ENCODE peak calls at places on chromosomes 4 and X, in six cellular contexts. One of them, this sample, is unnamed.

GRCh38 chr4:26839016-26839415 is 21.6 kb upstream of the STIM2 start:
- DNase-seq in keratinocyte: no peak
- DNase-seq in left lung: no peak
- DNase-seq in HFFc6: peak
- DNase-seq in fibroblast of mammary gland: no peak
- DNase-seq in AG04450: no peak
- DNase-seq in this sample: no peak

GRCh38 chr4:153639556-153640475 is 44.3 kb upstream of the TLR2 start:
- DNase-seq in HFFc6: no peak
- DNase-seq in AG04450: no peak
- DNase-seq in fibroblast of mammary gland: no peak
- DNase-seq in left lung: no peak
- DNase-seq in keratinocyte: no peak
- DNase-seq in this sample: no peak

GRCh38 chr4:142567620-142568451 is 278.3 kb downstream of the INPP4B start:
- DNase-seq in HFFc6: peak
- DNase-seq in keratinocyte: no peak
- DNase-seq in AG04450: no peak
- DNase-seq in fibroblast of mammary gland: peak
- DNase-seq in left lung: no peak
- DNase-seq in this sample: no peak

GRCh38 chr4:16257611-16258010 is 31.3 kb upstream of the TAPT1 start:
- DNase-seq in keratinocyte: no peak
- DNase-seq in AG04450: no peak
- DNase-seq in left lung: no peak
- DNase-seq in HFFc6: no peak
- DNase-seq in fibroblast of mammary gland: no peak
- DNase-seq in this sample: no peak

GRCh38 chr4:20255251-20255586 is 3.5 kb downstream of the SLIT2 start:
- DNase-seq in AG04450: no peak
- DNase-seq in fibroblast of mammary gland: no peak
- DNase-seq in keratinocyte: no peak
- DNase-seq in left lung: no peak
- DNase-seq in HFFc6: no peak
- DNase-seq in this sample: no peak

GRCh38 chr4:151850751-151851150 is 89.9 kb upstream of the GATB start:
- DNase-seq in AG04450: no peak
- DNase-seq in fibroblast of mammary gland: peak
- DNase-seq in HFFc6: peak
- DNase-seq in left lung: no peak
- DNase-seq in keratinocyte: no peak
- DNase-seq in this sample: peak

GRCh38 chrX:150547511-150548115 is 20.8 kb upstream of the MTM1 start:
- DNase-seq in keratinocyte: no peak
- DNase-seq in HFFc6: peak
- DNase-seq in left lung: peak
- DNase-seq in fibroblast of mammary gland: peak
- DNase-seq in AG04450: no peak
- DNase-seq in this sample: peak

GRCh38 chr4:70197842-70198241 is 2.3 kb downstream of the ODAM start:
- DNase-seq in AG04450: no peak
- DNase-seq in fibroblast of mammary gland: no peak
- DNase-seq in left lung: peak
- DNase-seq in HFFc6: no peak
- DNase-seq in keratinocyte: no peak
- DNase-seq in this sample: no peak

GRCh38 chr4:1544861-1545275 is 138.6 kb upstream of the NKX1-1 start:
- DNase-seq in HFFc6: no peak
- DNase-seq in keratinocyte: no peak
- DNase-seq in fibroblast of mammary gland: no peak
- DNase-seq in AG04450: no peak
- DNase-seq in left lung: no peak
- DNase-seq in this sample: no peak

GRCh38 chr4:1002631-1003251 is 8.7 kb upstream of the FGFRL1 start:
- DNase-seq in AG04450: no peak
- DNase-seq in HFFc6: no peak
- DNase-seq in left lung: no peak
- DNase-seq in fibroblast of mammary gland: no peak
- DNase-seq in keratinocyte: no peak
- DNase-seq in this sample: no peak

GRCh38 chrX:29318051-29318450 is 730.8 kb downstream of the IL1RAPL1 start:
- DNase-seq in AG04450: no peak
- DNase-seq in keratinocyte: no peak
- DNase-seq in fibroblast of mammary gland: peak
- DNase-seq in left lung: no peak
- DNase-seq in HFFc6: no peak
- DNase-seq in this sample: peak

GRCh38 chr4:48025005-48025404 is 8.4 kb downstream of the NIPAL1 start:
- DNase-seq in fibroblast of mammary gland: peak
- DNase-seq in AG04450: no peak
- DNase-seq in HFFc6: peak
- DNase-seq in keratinocyte: no peak
- DNase-seq in left lung: no peak
- DNase-seq in this sample: no peak

GRCh38 chrX:149074429-149074828 is 430.7 kb downstream of the IDS start:
- DNase-seq in AG04450: no peak
- DNase-seq in left lung: peak
- DNase-seq in HFFc6: no peak
- DNase-seq in keratinocyte: no peak
- DNase-seq in fibroblast of mammary gland: peak
- DNase-seq in this sample: peak

DNA sequence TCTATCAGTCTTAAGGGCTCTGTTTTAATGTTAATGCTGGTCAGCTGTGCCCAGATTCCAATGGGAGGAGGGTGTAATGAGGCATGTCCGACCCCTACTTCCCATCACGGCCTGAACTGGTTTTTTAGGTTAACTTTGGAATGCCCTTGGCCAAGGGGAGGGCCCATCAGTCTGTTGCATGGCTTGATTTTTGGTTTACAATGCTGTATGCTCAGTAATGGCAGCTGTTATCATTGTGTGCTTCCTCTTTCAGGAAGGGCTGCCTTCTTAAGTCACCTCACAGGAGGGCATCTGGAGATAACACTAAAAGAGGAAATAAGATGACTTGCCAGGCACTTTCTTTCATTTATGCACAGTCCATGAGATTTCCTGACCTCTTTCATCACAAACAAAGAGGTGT is 36.3 kb downstream of the ATXN3L start:
- DNase-seq in HFFc6: no peak
- DNase-seq in left lung: no peak
- DNase-seq in keratinocyte: no peak
- DNase-seq in AG04450: no peak
- DNase-seq in fibroblast of mammary gland: no peak
- DNase-seq in this sample: no peak
- TF ChIP-seq CTCF in HFFc6: no peak
- TF ChIP-seq CTCF in left lung: no peak
- TF ChIP-seq CTCF in keratinocyte: no peak
- TF ChIP-seq CTCF in AG04450: no peak
- TF ChIP-seq CTCF in fibroblast of mammary gland: no peak
- TF ChIP-seq CTCF in this sample: no peak

GRCh38 chrX:53294024-53294648 is 12.8 kb upstream of the IQSEC2 start:
- DNase-seq in keratinocyte: no peak
- DNase-seq in fibroblast of mammary gland: peak
- DNase-seq in left lung: no peak
- DNase-seq in AG04450: no peak
- DNase-seq in HFFc6: no peak
- DNase-seq in this sample: no peak
- TF ChIP-seq CTCF in keratinocyte: peak
- TF ChIP-seq CTCF in fibroblast of mammary gland: peak
- TF ChIP-seq CTCF in left lung: no peak
- TF ChIP-seq CTCF in AG04450: peak
- TF ChIP-seq CTCF in HFFc6: peak
- TF ChIP-seq CTCF in this sample: peak

DNA sequence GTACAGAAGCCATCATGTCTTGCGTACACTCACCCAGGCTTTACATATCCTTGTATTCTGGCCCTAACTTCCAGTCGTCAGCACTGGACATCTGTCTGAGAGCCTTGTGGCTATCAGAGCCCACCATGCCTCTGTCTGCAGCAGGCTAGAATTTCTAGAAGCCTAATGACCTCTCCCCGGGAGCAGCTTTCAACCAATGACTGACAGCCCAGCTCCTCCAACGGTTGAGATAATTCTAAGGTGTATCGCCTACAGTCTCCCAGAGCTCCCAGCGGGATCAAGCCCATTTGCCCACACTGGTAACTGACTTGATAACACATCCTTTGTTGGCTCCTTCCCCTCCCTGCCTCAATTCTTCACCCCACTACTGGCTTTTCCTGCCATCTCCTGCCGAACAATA is 562.8 kb downstream of the BCOR start:
- DNase-seq in left lung: no peak
- DNase-seq in fibroblast of mammary gland: no peak
- DNase-seq in HFFc6: no peak
- DNase-seq in AG04450: no peak
- DNase-seq in keratinocyte: no peak
- DNase-seq in this sample: no peak
- TF ChIP-seq CTCF in left lung: no peak
- TF ChIP-seq CTCF in fibroblast of mammary gland: no peak
- TF ChIP-seq CTCF in HFFc6: no peak
- TF ChIP-seq CTCF in AG04450: no peak
- TF ChIP-seq CTCF in keratinocyte: no peak
- TF ChIP-seq CTCF in this sample: no peak

GRCh38 chr4:88971536-88971935 is 85.4 kb downstream of the FAM13A start:
- DNase-seq in fibroblast of mammary gland: no peak
- DNase-seq in HFFc6: no peak
- DNase-seq in left lung: no peak
- DNase-seq in AG04450: no peak
- DNase-seq in keratinocyte: no peak
- DNase-seq in this sample: peak

GRCh38 chr4:88975925-88976511 is 81.0 kb downstream of the FAM13A start:
- DNase-seq in keratinocyte: no peak
- DNase-seq in left lung: no peak
- DNase-seq in fibroblast of mammary gland: peak
- DNase-seq in HFFc6: no peak
- DNase-seq in AG04450: no peak
- DNase-seq in this sample: no peak

GRCh38 chr4:88981571-88981970 is 75.4 kb downstream of the FAM13A start:
- DNase-seq in HFFc6: no peak
- DNase-seq in AG04450: no peak
- DNase-seq in keratinocyte: no peak
- DNase-seq in left lung: no peak
- DNase-seq in fibroblast of mammary gland: no peak
- DNase-seq in this sample: no peak

GRCh38 chr4:88979292-88979691 is 77.7 kb downstream of the FAM13A start:
- DNase-seq in AG04450: no peak
- DNase-seq in HFFc6: no peak
- DNase-seq in keratinocyte: no peak
- DNase-seq in fibroblast of mammary gland: no peak
- DNase-seq in left lung: no peak
- DNase-seq in this sample: no peak

DNA sequence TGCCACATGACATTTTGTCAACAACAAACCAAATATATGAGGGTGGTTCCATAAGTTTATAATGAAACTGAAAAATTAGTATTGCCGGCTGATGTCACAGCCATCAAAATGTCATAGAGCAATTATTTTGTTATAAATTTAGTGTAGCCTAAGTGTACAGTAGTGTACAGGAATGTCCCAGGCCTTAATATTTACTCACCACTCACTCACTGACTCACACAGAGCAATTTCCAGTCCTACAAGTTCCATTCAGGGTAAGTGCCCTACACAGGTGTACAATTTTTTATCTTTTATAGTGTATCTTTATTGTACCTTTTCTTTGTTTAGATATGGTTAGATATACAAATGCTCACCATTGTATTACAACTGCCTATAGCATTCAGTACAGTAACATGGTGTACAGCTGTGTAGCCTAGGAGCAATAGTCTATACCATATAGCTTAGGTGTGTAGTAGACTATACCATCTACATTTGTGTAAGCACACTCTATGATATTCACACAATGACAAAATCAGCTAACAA is 80.4 kb downstream of the FAM13A start:
- DNase-seq in keratinocyte: no peak
- DNase-seq in AG04450: no peak
- DNase-seq in left lung: no peak
- DNase-seq in fibroblast of mammary gland: no peak
- DNase-seq in HFFc6: no peak
- DNase-seq in this sample: no peak
- TF ChIP-seq CTCF in keratinocyte: no peak
- TF ChIP-seq CTCF in AG04450: no peak
- TF ChIP-seq CTCF in left lung: no peak
- TF ChIP-seq CTCF in fibroblast of mammary gland: no peak
- TF ChIP-seq CTCF in HFFc6: no peak
- TF ChIP-seq CTCF in this sample: no peak

GRCh38 chrX:16708016-16708415 is 4.5 kb downstream of the CTPS2 start:
- DNase-seq in AG04450: no peak
- DNase-seq in keratinocyte: no peak
- DNase-seq in left lung: no peak
- DNase-seq in HFFc6: no peak
- DNase-seq in fibroblast of mammary gland: no peak
- DNase-seq in this sample: no peak

GRCh38 chrX:16711219-16712115 is 1.0 kb downstream of the CTPS2 start:
- DNase-seq in left lung: no peak
- DNase-seq in keratinocyte: no peak
- DNase-seq in fibroblast of mammary gland: no peak
- DNase-seq in HFFc6: no peak
- DNase-seq in AG04450: no peak
- DNase-seq in this sample: peak

GRCh38 chrX:16714504-16714903 is 2.0 kb upstream of the CTPS2 start:
- DNase-seq in keratinocyte: no peak
- DNase-seq in AG04450: no peak
- DNase-seq in left lung: no peak
- DNase-seq in HFFc6: no peak
- DNase-seq in fibroblast of mammary gland: no peak
- DNase-seq in this sample: no peak

GRCh38 chrX:16712825-16713155 is 321 bp upstream of the CTPS2 start:
- DNase-seq in left lung: no peak
- DNase-seq in AG04450: no peak
- DNase-seq in keratinocyte: no peak
- DNase-seq in HFFc6: no peak
- DNase-seq in fibroblast of mammary gland: no peak
- DNase-seq in this sample: no peak

DNA sequence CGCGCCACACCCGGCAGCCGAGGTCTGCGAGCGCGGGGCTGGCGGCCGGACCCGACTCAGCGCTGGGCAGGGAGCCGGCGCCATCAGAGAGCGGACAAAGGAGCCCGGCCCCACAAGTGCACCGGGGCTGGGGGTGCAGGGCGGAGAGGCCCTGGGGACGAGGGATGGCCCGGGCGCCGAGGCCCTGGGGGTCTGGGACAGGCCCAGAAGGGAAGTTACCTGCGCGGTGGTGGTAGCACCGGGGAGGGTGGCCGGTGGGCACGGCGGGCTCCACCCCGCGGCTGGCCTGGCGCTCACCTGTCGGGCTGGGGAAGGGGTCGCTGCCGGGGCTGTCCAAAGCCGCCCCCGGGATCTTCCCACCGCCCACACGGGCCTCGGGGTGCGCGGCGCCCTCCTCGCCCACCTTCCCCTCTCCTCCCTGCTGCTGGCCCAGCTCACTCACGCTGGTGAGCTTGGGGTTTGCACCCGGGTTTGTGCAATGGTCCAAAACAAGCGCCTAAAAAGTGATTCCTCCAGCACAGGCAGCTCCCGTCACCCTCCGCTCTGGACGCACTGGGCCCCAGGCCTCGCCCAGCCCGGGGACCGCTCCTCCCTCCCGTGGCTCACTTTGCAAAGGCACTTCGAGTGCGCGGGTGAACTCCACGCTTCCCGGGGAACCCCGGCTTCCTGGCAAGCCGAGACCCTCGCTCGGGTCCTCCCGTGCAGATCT is at the start of gene CTPS2:
- DNase-seq in HFFc6: peak
- DNase-seq in AG04450: no peak
- DNase-seq in left lung: peak
- DNase-seq in keratinocyte: no peak
- DNase-seq in fibroblast of mammary gland: peak
- DNase-seq in this sample: peak
- TF ChIP-seq CTCF in HFFc6: no peak
- TF ChIP-seq CTCF in AG04450: no peak
- TF ChIP-seq CTCF in left lung: no peak
- TF ChIP-seq CTCF in keratinocyte: no peak
- TF ChIP-seq CTCF in fibroblast of mammary gland: no peak
- TF ChIP-seq CTCF in this sample: no peak